ENCODE peak calls at places on chromosomes 12 and 14, in five cellular contexts. M, G, V, J and O are unnamed samples.

GRCh38 chr12:94740601-94741362 is 90.4 kb upstream of the TMCC3 start:
- DNase-seq in J (no peak), M (no peak), V (no peak), G (no peak), O (no peak)

GRCh38 chr12:132477009-132477702 is 12.8 kb upstream of the FBRSL1 start:
- DNase-seq in V (no peak), J (no peak), G (no peak), M (no peak), O (no peak)

GRCh38 chr12:3656946-3657622 is 95.8 kb downstream of the CRACR2A start:
- DNase-seq in J (no peak), G (no peak), V (no peak), M (no peak), O (no peak)

GRCh38 chr14:67515386-67516079 is 17.6 kb upstream of the PLEKHH1 start:
- DNase-seq in V (no peak), G (no peak), J (peak; percentile 88), M (peak; percentile 23), O (no peak)

GRCh38 chr12:6336859-6337744 is 4.8 kb downstream of the TNFRSF1A start:
- DNase-seq in M (peak; percentile 29), J (peak; percentile 89), V (no peak), G (no peak), O (no peak)

GRCh38 chr14:33578461-33579216 is 372.2 kb downstream of the EGLN3 start:
- DNase-seq in V (no peak), G (no peak), J (no peak), M (no peak), O (no peak)

GRCh38 chr14:29518335-29518734 is 409.3 kb downstream of the PRKD1 start:
- DNase-seq in J (no peak), G (no peak), V (no peak), M (no peak), O (no peak)

GRCh38 chr12:28253175-28253641 is 63.0 kb downstream of the CCDC91 start:
- DNase-seq in G (no peak), J (no peak), V (no peak), M (no peak), O (no peak)

GRCh38 chr12:109288571-109288970 is 20.5 kb downstream of the FOXN4 start:
- DNase-seq in G (no peak), V (peak; percentile 21), J (no peak), M (no peak), O (no peak)

GRCh38 chr12:113855998-113856397 is 110.1 kb downstream of the RBM19 start:
- DNase-seq in J (no peak), G (no peak), V (no peak), M (no peak), O (no peak)

DNA sequence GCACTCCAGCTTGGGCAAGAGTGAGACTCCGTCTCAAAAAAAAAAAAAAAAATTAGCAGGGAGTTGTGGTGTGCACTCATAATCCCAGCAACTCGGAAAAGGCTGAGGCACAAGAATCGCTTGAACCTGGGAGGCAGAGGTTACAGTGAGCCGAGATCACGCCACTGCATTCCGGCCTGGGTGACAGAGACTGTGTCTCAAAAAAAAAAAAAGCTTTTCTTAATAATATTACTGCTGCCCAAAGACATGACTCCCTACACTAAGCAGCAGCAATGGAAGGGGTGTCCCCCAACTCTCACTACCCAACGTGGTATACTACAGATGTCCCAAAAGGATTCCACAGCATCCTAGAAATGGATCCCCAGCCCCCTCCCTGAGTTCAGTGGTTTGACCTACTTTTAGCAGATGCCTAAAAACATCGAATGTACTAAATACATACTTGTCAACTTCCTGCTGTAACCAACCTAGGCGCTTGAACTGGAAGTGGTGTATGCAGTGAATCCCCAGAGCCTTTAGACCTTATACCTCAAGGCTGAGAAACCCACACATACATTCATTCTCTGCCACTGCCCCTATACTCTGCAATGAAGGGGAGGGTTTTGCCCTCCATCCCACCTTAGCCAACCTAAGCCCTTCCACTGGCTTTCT is 8.5 kb upstream of the FKBP11 start:
- DNase-seq in J (peak; percentile 23), M (no peak), V (no peak), G (no peak), O (no peak)
- H3K36me3 ChIP-seq in J (peaks cover 59% of the 10 kb centered on the region), M (peaks cover 82% of the 10 kb centered on the region), V (peaks cover 44% of the 10 kb centered on the region), G (peaks cover 5% of the 10 kb centered on the region), O (peaks cover 78% of the 10 kb centered on the region)

GRCh38 chr12:52232916-52233461 is at the start of gene KRT7:
- DNase-seq in G (no peak), V (no peak), M (no peak), J (no peak), O (peak; percentile 28)
- TF ChIP-seq CTCF in G (no peak), V (peak; percentile 20), M (no peak), J (no peak), O (no peak)

GRCh38 chr14:32397871-32398640 is 69.0 kb downstream of the AKAP6 start:
- DNase-seq in M (no peak), V (no peak), J (no peak), G (no peak), O (no peak)
- TF ChIP-seq POLR2AphosphoS5 in M (no peak), V (no peak), J (no peak), G (no peak), O (no peak)

DNA sequence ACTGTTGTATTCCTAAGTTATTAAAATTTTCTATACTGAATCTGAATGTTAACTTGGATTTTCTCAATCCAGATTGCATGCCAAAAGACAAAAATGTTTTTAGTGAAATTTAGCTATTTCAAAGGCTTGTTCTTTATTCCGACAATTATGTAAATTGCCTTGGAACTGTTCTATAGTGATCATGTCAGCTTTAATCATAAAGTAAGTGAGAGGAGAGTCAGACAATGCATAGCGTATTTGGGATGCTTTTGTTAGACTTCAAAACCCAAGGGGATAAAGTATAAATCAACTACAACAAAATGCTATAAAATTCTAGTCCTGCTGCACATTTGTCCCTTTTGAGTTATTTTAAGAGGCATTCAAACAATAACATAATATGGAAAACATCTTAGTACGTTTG is 11.3 kb downstream of the RTRAF start:
- DNase-seq in V (no peak), G (no peak), J (no peak), M (no peak), O (no peak)
- H3K36me3 ChIP-seq in V (peaks cover 63% of the 10 kb centered on the region), G (peaks cover 17% of the 10 kb centered on the region), J (peaks cover 80% of the 10 kb centered on the region), M (peaks cover 92% of the 10 kb centered on the region), O (peaks cover 22% of the 10 kb centered on the region)

GRCh38 chr12:87368259-87368658 is 660.9 kb downstream of the C12orf50 start:
- DNase-seq in V (no peak), M (no peak), J (no peak), G (no peak), O (no peak)
- TF ChIP-seq CTCF in V (no peak), M (no peak), J (no peak), G (no peak), O (no peak)

DNA sequence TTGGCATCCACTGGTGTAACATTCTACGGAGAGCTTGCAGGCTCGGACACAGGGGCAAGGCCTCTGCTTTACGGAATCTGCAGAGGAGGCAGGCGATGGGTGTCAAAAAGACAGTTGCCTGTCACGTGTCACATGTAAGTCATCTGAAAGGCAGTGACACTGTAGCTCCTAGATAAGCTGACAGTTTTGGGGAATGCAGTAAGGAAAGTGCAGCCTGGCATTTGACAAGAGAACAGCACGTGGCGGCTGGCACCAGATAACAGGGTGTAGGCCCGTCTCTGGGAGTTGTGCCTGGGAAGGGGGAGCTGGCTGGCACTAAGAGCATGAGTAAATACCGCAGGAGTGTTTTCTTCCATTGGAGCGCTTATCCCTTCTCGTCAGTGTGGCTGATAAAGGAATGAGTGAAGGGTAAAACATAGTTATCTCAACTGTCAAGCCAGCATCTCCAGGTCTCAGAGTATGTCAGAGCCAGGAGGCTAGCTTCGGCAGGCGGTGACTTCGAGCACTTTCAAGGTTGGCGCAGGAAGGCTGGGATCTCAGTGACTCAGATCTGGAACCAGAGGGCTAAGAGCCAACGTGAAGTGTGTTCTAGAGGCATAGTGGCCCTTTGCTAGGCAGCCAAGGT is 26.1 kb downstream of the ADCK1 start:
- DNase-seq in G (no peak), M (peak; percentile 44), J (no peak), V (no peak), O (no peak)
- TF ChIP-seq POLR2AphosphoS5 in G (no peak), M (peak; percentile 77), J (no peak), V (no peak), O (no peak)

DNA sequence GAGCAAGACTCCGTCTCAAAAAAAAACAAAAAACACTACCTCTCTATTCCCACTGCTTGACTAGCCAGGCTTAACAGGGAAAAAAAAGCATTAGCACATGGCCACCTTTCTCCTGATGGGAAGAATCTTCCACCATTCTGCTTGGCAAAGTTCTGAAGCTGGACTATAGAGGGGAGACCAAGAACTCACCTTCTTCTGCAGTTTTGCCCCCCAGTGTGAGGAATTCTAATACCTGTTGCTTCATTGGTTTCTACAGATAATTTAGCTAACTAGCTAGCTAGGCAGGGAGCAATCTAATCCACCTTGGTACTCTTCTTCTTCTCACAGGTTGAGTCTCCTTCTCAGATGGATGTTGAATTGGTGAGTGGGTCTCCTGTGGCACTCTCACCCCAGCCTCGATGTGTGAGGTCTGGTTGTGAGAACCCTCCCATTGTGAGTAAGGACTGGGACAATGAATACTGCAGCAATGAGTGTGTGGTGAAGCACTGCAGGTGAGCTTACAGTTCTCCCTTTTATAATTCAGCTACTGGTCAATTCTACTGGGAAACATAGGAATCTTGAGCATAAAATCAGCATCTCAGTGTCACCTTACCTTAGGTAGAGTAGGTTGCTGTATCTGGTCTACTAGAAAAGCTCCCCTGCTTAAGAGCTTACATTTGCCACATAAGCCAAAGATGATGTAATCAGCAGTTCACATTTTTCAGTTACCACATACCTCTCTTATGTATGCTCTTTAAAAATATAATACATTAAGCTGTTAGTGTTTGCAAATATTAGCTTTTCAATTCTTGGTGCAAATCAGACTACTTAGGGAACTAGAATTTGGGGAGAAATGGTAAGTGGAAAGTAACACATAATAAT is 16.0 kb downstream of the METTL3 start:
- DNase-seq in M (no peak), J (no peak), G (no peak), V (no peak), O (no peak)
- H3K36me3 ChIP-seq in M (peaks cover 72% of the 10 kb centered on the region), J (peaks cover 98% of the 10 kb centered on the region), G (peaks cover 35% of the 10 kb centered on the region), V (peaks cover 40% of the 10 kb centered on the region), O (peaks cover 100% of the 10 kb centered on the region)